ENCODE peak calls at places on chromosomes 11 and 22, in four cellular contexts. U is HFFc6, R is AG04449, W is upper lobe of right lung. N is an unnamed sample.

GRCh38 chr11:61295596-61295926 is 445 bp upstream of the VWCE start:
- DNase-seq in R (no peak), W (no peak), U (no peak), N (no peak)

GRCh38 chr11:111359223-111360149 is 19.6 kb downstream of the POU2AF1 start:
- DNase-seq in U (no peak), W (no peak), R (no peak), N (no peak)

GRCh38 chr22:44142421-44143116 is 38.2 kb upstream of the PARVG start:
- DNase-seq in R (no peak), U (no peak), W (no peak), N (no peak)

GRCh38 chr11:135027461-135027860 is 615.4 kb upstream of the B3GAT1 start:
- DNase-seq in R (no peak), U (no peak), W (no peak), N (peak)

GRCh38 chr11:15662285-15662684 is 547.6 kb downstream of the INSC start:
- DNase-seq in R (no peak), U (no peak), W (no peak), N (no peak)

GRCh38 chr11:115042002-115042401 is 363.7 kb downstream of the NXPE2 start:
- DNase-seq in R (no peak), W (no peak), U (no peak), N (no peak)

GRCh38 chr11:125086633-125087296 is 23.7 kb downstream of the SLC37A2 start:
- DNase-seq in R (no peak), U (no peak), W (peak), N (no peak)

GRCh38 chr22:24728790-24729637 is 45.5 kb downstream of the PIWIL3 start:
- DNase-seq in W (no peak), U (no peak), R (no peak), N (no peak)

GRCh38 chr11:65130631-65131416 is 3.5 kb downstream of the SYVN1 start:
- DNase-seq in W (peak), U (no peak), R (no peak), N (no peak)

GRCh38 chr11:12717851-12718291 is 43.6 kb downstream of the TEAD1 start:
- DNase-seq in R (no peak), W (no peak), U (no peak), N (no peak)

GRCh38 chr11:62792193-62792575 is 378 bp upstream of the TMEM223 start:
- DNase-seq in W (no peak), U (no peak), R (no peak), N (no peak)

GRCh38 chr11:62788991-62789390 is 1.8 kb downstream of the TMEM179B start:
- DNase-seq in R (no peak), W (no peak), U (no peak), N (no peak)

GRCh38 chr11:62794201-62794775 is 2.5 kb upstream of the TMEM223 start:
- DNase-seq in W (no peak), R (no peak), U (no peak), N (no peak)

GRCh38 chr11:62789576-62789975 is 2.2 kb downstream of the TMEM223 start:
- DNase-seq in U (no peak), W (no peak), R (no peak), N (no peak)

DNA sequence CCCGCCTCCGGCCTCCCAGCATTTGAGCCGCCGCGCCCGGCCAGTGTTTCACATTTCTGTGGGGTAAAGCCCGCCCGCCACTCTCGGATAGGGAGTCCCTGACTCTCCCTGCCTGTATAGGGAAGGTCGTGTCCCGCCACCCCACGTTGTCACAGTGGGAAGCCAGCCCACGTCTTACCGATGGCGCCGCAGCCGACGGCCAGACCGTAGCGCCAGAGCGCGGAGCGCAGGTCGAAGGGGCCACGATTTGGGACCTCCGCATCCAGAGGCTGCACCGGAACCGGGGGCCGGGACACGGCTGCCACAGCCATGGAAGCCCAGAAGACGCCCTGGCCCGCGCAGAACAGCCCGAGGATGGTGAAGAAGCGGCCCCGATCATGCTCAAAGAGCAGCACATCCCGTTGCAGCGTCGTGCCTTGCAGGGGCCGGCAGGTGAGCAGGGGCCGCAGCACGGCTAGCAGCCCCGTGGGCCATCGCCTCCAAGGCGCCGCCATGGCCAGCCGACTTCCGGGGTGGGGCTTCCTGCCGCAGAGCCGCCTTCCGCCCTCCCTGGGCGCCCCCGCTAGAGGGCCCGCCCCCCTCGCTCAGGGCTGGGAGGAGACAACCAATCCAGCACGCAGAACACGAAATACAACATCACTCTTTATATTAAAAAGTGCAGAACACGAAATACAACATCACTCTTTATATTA is at the start of gene TMEM223:
- DNase-seq in R (no peak), U (peak), W (peak), N (no peak)
- TF ChIP-seq CTCF in R (peak), U (peak), W (peak), N (no peak)

GRCh38 chr22:22397875-22398524 is 110.5 kb downstream of the ZNF280B start:
- DNase-seq in W (no peak), R (no peak), U (no peak), N (no peak)

GRCh38 chr22:22395230-22395629 is 113.3 kb downstream of the ZNF280B start:
- DNase-seq in R (no peak), W (no peak), U (no peak), N (no peak)

GRCh38 chr22:22398530-22399327 is 109.8 kb downstream of the ZNF280B start:
- DNase-seq in W (no peak), U (no peak), R (no peak), N (no peak)

GRCh38 chr22:22396741-22397291 is 111.7 kb downstream of the ZNF280B start:
- DNase-seq in W (no peak), U (no peak), R (no peak), N (no peak)

GRCh38 chr22:22397292-22397870 is 111.2 kb downstream of the ZNF280B start:
- DNase-seq in U (peak), R (no peak), W (no peak), N (peak)
- TF ChIP-seq CTCF in U (no peak), R (no peak), W (no peak), N (peak)

DNA sequence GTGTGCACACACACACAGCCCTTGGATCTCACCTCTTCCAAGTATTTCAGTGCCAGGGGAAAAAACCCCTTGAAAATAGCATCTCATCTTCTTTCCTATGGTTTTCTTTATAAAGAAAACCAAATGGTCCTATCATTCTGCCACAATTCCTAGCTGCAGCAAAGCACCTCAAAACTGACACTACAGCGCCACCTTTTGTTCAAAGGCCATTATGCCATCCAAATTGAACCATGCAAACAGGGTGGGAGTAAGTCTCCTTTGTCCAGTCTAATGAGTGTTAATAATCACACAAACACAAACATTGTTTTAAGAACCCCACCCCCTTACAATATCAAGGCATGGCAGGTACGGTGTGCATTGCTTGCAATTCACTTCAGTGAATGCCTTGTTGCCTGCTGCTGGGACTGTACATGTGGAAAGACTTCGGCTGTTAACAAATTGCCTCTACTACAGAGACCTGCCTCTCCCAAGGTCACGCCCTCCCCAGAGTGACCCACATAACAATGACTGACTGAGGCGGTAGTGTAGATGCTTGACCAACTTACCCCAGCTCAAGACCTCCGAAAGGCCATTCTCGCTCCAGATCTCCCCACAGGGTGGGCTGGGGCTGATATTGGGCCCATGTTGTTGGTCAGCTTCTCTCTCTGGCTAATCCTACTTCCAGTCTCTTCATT is 31.7 kb downstream of the FAM181B start:
- DNase-seq in U (peak), W (no peak), R (no peak), N (no peak)
- TF ChIP-seq CTCF in U (peak), W (peak), R (peak), N (peak)

DNA sequence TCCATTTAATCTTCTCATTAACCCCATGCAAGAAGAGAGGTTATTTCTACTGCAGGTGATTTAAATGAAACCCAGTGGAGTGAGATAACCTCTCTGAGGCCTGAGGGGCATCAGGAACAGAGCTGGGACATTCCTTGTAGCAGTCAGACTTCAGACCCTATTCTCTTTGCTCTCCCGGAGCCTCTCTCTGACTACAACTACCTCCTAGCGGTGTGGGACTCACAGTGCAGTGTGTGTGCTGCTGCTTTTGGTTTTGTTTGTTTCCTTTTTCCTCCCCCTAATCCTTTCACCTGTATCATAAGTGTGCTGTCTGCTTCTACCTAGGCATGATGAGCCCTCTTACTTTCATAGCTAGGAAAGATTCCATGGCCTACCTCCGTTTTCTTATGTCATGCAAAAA is 769.6 kb downstream of the NTM start:
- DNase-seq in R (no peak), W (no peak), U (no peak), N (no peak)
- TF ChIP-seq CTCF in R (no peak), W (no peak), U (peak), N (no peak)

GRCh38 chr11:36711104-36711825 is 113.2 kb upstream of the RAG2 start:
- DNase-seq in U (no peak), W (no peak), R (no peak), N (no peak)
- TF ChIP-seq CTCF in U (peak), W (no peak), R (no peak), N (peak)

N was measured in kidney epithelial cell.